ENCODE peak calls at places on chromosomes 1 and 21, in four cellular contexts. H is uterus, R is spleen, E is heart left ventricle. Y is an unnamed sample.

GRCh38 chr1:231584117-231584516 is 42.5 kb upstream of the DISC1 start:
- DNase-seq in H (no peak), R (no peak), E (no peak), Y (no peak)

GRCh38 chr1:92736395-92736794 is 48.5 kb downstream of the EVI5 start:
- DNase-seq in H (no peak), R (no peak), E (no peak), Y (no peak)

GRCh38 chr1:84348240-84348555 is 46.7 kb downstream of the SAMD13 start:
- DNase-seq in H (peak; percentile 26), R (no peak), E (no peak), Y (no peak)

GRCh38 chr1:241074507-241074906 is 282.5 kb downstream of the RGS7 start:
- DNase-seq in H (no peak), R (no peak), E (no peak), Y (no peak)

GRCh38 chr1:67846538-67846937 is 13.3 kb upstream of the GNG12 start:
- DNase-seq in H (no peak), R (no peak), E (no peak), Y (no peak)

GRCh38 chr1:116982319-116983004 is 19.1 kb upstream of the CD101 start:
- DNase-seq in H (no peak), R (no peak), E (no peak), Y (peak; percentile 76)

GRCh38 chr1:168864266-168864665 is 135.3 kb upstream of the DPT start:
- DNase-seq in H (no peak), R (no peak), E (no peak), Y (no peak)

GRCh38 chr1:46041974-46042373 is 90.5 kb downstream of the PIK3R3 start:
- DNase-seq in H (no peak), R (no peak), E (no peak), Y (no peak)

GRCh38 chr1:81702903-81703302 is 97.8 kb upstream of the ADGRL2 start:
- DNase-seq in H (no peak), R (no peak), E (no peak), Y (no peak)

DNA sequence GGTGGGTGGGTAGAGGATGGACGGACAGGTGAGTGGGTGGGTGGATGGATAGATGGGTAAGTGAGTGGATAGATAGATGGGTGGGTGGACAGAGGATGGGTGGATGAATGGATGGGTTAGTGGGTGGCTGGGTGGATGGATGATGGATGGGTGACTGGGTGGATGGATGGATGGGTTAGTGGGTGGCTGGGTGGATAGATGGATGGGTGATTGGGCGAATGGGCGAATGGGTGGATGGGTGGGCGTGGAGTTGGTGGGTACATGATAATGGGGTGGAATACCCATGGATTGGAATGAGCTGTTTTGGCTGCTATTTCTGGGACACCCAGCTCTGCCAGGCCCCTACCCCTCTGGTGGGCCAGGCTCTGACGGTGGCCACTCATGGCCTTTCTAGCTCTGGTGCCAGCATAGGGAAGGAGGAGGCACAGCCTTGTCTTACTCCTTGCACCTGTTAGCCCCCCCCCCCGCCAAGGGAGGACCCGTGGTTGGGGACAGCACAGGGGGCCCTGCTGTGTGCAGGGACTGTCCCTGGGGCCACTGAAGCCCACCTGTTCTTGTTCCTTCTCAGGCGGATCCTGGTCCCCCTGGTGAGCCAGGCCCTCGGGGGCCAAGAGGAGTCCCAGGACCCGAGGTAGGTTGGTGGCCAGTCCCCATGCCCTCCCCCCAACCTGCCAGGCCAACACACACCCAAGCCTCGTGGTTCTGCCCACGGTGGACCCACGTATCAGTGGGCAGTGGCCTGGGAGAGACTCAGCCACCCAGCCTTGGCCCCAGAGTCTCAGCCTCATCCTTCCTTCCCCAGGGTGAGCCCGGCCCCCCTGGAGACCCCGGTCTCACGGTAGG is 26.4 kb downstream of the COL6A2 start:
- DNase-seq in H (peak; percentile 22), R (peak; percentile 34), E (peak; percentile 34), Y (no peak)
- TF ChIP-seq POLR2A in H (no peak), R (no peak), E (no peak), Y (no peak)

DNA sequence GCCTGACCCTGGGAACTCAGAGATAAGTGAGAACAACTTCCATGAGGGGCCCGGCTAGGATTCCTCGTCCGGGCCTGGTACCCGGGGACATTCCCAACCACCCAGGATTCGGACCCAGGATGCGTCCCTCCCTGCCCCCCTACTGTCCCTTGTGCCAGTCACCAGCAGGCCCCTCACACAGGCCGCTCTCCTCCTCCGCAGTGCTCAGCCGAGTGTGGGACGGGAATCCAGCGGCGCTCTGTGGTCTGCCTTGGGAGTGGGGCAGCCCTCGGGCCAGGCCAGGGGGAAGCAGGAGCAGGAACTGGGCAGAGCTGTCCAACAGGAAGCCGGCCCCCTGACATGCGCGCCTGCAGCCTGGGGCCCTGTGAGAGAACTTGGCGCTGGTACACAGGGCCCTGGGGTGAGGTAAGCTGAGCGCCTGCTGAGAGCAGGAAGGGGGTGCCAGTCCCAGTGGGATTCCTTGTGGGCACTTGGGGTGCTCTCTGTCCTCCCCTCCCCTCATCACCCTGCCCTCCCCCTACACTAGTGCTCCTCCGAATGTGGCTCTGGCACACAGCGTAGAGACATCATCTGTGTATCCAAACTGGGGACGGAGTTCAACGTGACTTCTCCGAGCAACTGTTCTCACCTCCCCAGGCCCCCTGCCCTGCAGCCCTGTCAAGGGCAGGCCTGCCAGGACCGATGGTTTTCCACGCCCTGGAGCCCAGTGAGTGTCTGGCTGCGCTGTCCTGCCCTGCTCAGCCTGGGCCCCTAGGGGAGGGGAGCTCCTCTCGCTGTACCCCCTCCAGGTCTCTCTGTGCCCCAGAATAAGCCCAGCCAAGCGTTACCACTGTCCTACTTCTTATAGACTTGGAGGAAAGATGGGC is 9.8 kb downstream of the ADAMTSL4 start:
- DNase-seq in H (peak; percentile 75), R (peak; percentile 89), E (peak; percentile 84), Y (peak; percentile 67)
- TF ChIP-seq POLR2A in H (no peak), R (no peak), E (no peak), Y (no peak)

GRCh38 chr1:53326088-53326597 is 1.7 kb downstream of the LRP8 start:
- DNase-seq in H (peak; percentile 70), R (peak; percentile 98), E (peak; percentile 92), Y (peak; percentile 94)
- TF ChIP-seq POLR2A in H (no peak), R (no peak), E (no peak), Y (no peak)

DNA sequence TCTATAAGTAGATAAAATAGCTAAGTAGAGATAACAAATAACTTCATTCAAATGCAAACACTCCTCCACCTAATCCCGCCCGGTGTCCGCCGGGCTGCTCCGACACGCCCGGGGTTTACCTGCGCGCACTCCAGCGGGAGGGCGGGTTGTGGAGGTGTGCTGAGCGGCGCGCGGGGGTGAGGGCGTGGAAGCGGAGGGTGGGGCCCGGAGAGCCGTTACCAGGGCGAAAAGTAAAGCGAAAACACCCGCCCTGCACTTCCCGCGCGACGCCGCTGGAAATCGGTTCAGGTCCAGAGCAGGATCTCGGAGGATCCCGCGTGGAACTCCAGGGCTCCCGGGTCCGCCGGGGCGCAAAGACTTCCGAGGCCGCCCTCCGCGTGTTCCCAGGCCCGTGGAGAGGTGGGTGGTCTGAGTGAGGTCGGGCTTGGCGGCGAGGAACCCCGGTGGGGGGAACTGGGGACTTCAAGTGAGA is 1.8 kb upstream of the ATF3 start:
- DNase-seq in H (peak; percentile 63), R (peak; percentile 83), E (peak; percentile 65), Y (peak; percentile 89)
- TF ChIP-seq POLR2A in H (peak; percentile 69), R (no peak), E (no peak), Y (peak; percentile 97)

DNA sequence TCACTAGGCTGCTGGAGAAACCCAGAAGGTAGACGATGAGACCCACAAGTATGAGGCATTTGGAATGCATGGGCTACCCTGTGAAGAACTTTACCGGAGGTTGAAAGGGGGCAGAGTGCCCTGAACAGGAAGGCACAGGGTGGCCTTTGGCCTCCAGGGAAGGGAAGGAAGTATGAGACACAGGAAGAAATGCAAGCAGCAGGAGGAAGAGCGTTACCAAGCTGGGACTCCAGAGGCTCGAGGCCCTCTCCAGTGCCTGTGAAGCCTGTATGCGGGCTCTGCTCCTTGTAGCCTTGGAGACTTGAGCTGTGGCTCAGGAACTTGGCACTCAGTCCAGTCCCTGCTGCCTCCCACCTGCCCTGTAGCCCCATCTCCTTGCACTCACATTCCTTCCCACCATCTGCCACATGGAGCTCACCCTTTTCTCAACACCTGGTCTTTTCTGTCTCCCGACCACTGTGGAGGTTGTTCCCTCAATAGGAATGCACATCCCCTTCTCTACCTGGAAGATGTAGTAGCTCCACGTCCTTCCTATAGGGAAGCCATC is 33.5 kb upstream of the RNF19B start:
- DNase-seq in H (no peak), R (peak; percentile 76), E (no peak), Y (no peak)
- TF ChIP-seq POLR2A in H (no peak), R (no peak), E (no peak), Y (no peak)

GRCh38 chr1:112702420-112703261 is 4.3 kb downstream of the RHOC start:
- DNase-seq in H (peak; percentile 13), R (peak; percentile 67), E (no peak), Y (no peak)
- TF ChIP-seq POLR2A in H (no peak), R (no peak), E (no peak), Y (no peak)

GRCh38 chr1:19329188-19329587 is 17.1 kb downstream of the SLC66A1 start:
- DNase-seq in H (no peak), R (no peak), E (no peak), Y (no peak)

GRCh38 chr1:19332832-19333231 is 20.7 kb downstream of the SLC66A1 start:
- DNase-seq in H (no peak), R (no peak), E (no peak), Y (no peak)

GRCh38 chr1:19329611-19330010 is 17.5 kb downstream of the SLC66A1 start:
- DNase-seq in H (no peak), R (no peak), E (no peak), Y (no peak)

GRCh38 chr1:19330449-19331135 is 18.5 kb downstream of the SLC66A1 start:
- DNase-seq in H (no peak), R (no peak), E (no peak), Y (no peak)

GRCh38 chr1:19331262-19331878 is 19.2 kb downstream of the SLC66A1 start:
- DNase-seq in H (no peak), R (no peak), E (no peak), Y (no peak)
- TF ChIP-seq POLR2A in H (no peak), R (no peak), E (no peak), Y (no peak)

DNA sequence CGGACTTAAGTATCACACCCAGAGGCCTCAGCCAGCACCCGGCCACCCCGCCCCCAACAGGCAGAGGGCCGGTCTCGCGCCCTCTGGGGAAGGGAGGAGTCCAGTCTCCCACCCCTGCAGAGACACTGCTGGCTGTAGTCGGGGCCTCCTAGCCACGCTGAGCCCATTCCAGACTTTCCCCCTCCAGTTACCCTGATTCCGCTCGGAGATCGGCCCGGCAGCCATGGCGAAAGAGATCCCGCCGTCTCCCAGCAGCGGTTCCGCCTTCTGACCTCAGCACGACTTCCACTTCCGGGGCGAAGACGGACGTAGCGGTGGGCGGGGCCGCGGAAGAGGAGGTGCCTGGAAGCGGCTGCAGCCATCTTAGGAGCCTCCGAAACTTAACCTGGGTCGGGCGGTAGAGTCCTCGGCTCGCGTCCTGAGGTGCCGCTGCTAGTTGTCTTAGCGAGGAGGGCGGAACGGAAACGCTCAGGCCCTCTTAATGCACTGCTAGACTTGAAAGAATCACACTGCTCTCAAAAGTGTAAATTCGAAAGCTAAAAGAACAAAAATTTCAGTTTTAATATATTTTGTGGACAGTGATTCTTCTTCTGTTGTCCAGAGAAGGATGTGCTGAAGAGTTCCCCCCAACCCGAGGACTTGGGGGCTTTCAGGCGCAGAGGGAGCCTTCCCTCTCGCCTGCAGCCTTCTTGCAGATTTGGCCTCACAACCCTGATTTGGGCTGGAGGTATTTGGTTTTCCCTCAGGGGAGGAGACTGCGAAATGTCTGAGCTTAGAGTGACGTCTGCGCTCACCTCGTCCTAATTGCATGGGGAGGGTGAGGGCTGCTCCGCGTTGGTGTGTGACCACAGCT is at the start of gene SF3B4:
- DNase-seq in H (peak; percentile 96), R (peak; percentile 99), E (peak; percentile 98), Y (peak; percentile 96)
- TF ChIP-seq POLR2A in H (peak; percentile 98), R (peak; percentile 94), E (no peak), Y (peak; percentile 97)